ENCODE peak calls at places on chromosomes 5 and 9, in four cellular contexts. Y is skeletal muscle cell, W is Ammon's horn, D is cardiac muscle cell. Q is an unnamed sample.

GRCh38 chr9:19782005-19782404 is 6.8 kb downstream of the SLC24A2 start:
- DNase-seq in D (peak; percentile 77), Y (no peak), W (peak; percentile 71), Q (peak; percentile 6)

GRCh38 chr5:126339215-126339805 is 83.9 kb upstream of the GRAMD2B start:
- DNase-seq in D (peak; percentile 80), Y (no peak), W (peak; percentile 82), Q (peak; percentile 60)

GRCh38 chr5:173707392-173707791 is 90.9 kb upstream of the BOD1 start:
- DNase-seq in D (no peak), W (peak; percentile 43), Y (peak; percentile 76), Q (peak; percentile 65)

GRCh38 chr9:111991179-111991578 is 94.6 kb downstream of the UGCG start:
- DNase-seq in D (no peak), W (no peak), Y (no peak), Q (no peak)

GRCh38 chr5:52787600-52788504 is at the start of the genes ITGA1 and PELO:
- DNase-seq in Y (peak; percentile 49), W (peak; percentile 31), D (peak; percentile 81), Q (peak; percentile 83)

GRCh38 chr5:62942384-62942783 is 363.8 kb downstream of the LRRC70 start:
- DNase-seq in D (no peak), W (no peak), Y (no peak), Q (no peak)

GRCh38 chr9:76512826-76513225 is 53.8 kb downstream of the GCNT1 start:
- DNase-seq in Y (no peak), W (no peak), D (no peak), Q (peak; percentile 43)

GRCh38 chr9:106883626-106884190 is 20.7 kb downstream of the ZNF462 start:
- DNase-seq in Y (no peak), W (no peak), D (no peak), Q (peak; percentile 20)

GRCh38 chr9:22139261-22139660 is 130.2 kb upstream of the CDKN2B start:
- DNase-seq in D (no peak), Y (no peak), W (no peak), Q (no peak)

GRCh38 chr9:95242613-95243012 is 74.9 kb downstream of the FANCC start:
- DNase-seq in D (no peak), W (no peak), Y (no peak), Q (no peak)

GRCh38 chr9:114238919-114239879 is 83.7 kb upstream of the ORM1 start:
- DNase-seq in W (peak; percentile 68), D (peak; percentile 73), Y (no peak), Q (peak; percentile 66)

GRCh38 chr5:67095346-67095871 is 101.2 kb downstream of the CD180 start:
- DNase-seq in W (peak; percentile 79), D (no peak), Y (peak; percentile 36), Q (peak; percentile 25)

GRCh38 chr5:166909040-166909439 is 1382.4 kb upstream of the WWC1 start:
- DNase-seq in D (no peak), Y (peak; percentile 89), W (no peak), Q (no peak)

GRCh38 chr5:5588386-5588785 is 165.9 kb downstream of the ICE1 start:
- DNase-seq in Y (no peak), D (no peak), W (no peak), Q (no peak)

GRCh38 chr5:71912021-71912420 is 192.9 kb downstream of the CARTPT start:
- DNase-seq in Y (no peak), D (no peak), W (no peak), Q (no peak)

GRCh38 chr5:140800816-140801493 is at the start of gene PCDHA3:
- DNase-seq in Y (no peak), D (no peak), W (peak; percentile 67), Q (no peak)

GRCh38 chr9:6563036-6563435 is 82.5 kb downstream of the GLDC start:
- DNase-seq in W (no peak), D (no peak), Y (no peak), Q (no peak)

GRCh38 chr5:135559342-135559741 is 19.4 kb downstream of the CXCL14 start:
- DNase-seq in Y (no peak), W (no peak), D (no peak), Q (peak; percentile 18)

GRCh38 chr5:14590949-14591348 is 9.4 kb downstream of the OTULINL start:
- DNase-seq in W (no peak), D (no peak), Y (no peak), Q (no peak)

GRCh38 chr5:126139773-126140172 is 283.4 kb upstream of the GRAMD2B start:
- DNase-seq in Y (no peak), W (no peak), D (no peak), Q (peak; percentile 22)

GRCh38 chr9:82082563-82082962 is 94.0 kb downstream of the SPATA31D1 start:
- DNase-seq in Y (no peak), D (no peak), W (no peak), Q (no peak)

GRCh38 chr9:128642675-128643074 is 14.0 kb downstream of the DYNC2I2 start:
- DNase-seq in W (no peak), Y (no peak), D (no peak), Q (no peak)

GRCh38 chr9:133585481-133586367 is 23.5 kb downstream of the FAM163B start:
- DNase-seq in D (peak; percentile 50), W (no peak), Y (no peak), Q (no peak)

GRCh38 chr5:54832066-54832465 is 153.3 kb downstream of the ESM1 start:
- DNase-seq in D (no peak), W (no peak), Y (peak; percentile 25), Q (no peak)

GRCh38 chr5:132086277-132086794 is 12.7 kb downstream of the CSF2 start:
- DNase-seq in W (no peak), Y (peak; percentile 81), D (no peak), Q (peak; percentile 92)

GRCh38 chr9:22363421-22363887 is 83.2 kb upstream of the DMRTA1 start:
- DNase-seq in W (no peak), Y (no peak), D (no peak), Q (no peak)

GRCh38 chr9:125829743-125830142 is 82.6 kb downstream of the PBX3 start:
- DNase-seq in W (peak; percentile 45), Y (no peak), D (no peak), Q (no peak)

GRCh38 chr5:141757402-141757801 is 75.4 kb upstream of the ARAP3 start:
- DNase-seq in Y (no peak), D (peak; percentile 50), W (no peak), Q (peak; percentile 35)

GRCh38 chr9:26271495-26272122 is 593.4 kb upstream of the TUSC1 start:
- DNase-seq in Y (no peak), W (no peak), D (no peak), Q (no peak)

GRCh38 chr9:2210201-2210600 is 195.1 kb downstream of the SMARCA2 start:
- DNase-seq in D (no peak), Y (no peak), W (no peak), Q (peak; percentile 58)

Q was measured in brain microvascular endothelial cell.